ENCODE peak calls at places on chromosomes 1 and 21, in five cellular contexts. One of them, this sample, is unnamed.

GRCh38 chr1:41486053-41486891 is 1.8 kb upstream of the EDN2 start:
- DNase-seq in NCI-H1092: no peak
- DNase-seq in T-helper 2 cell: no peak
- DNase-seq in A549: no peak
- DNase-seq in heart right ventricle: no peak
- DNase-seq in this sample: no peak

GRCh38 chr1:200328379-200328778 is 81.5 kb downstream of the ZNF281 start:
- DNase-seq in NCI-H1092: no peak
- DNase-seq in T-helper 2 cell: no peak
- DNase-seq in A549: no peak
- DNase-seq in heart right ventricle: no peak
- DNase-seq in this sample: no peak

GRCh38 chr21:37450385-37451044 is 83.9 kb downstream of the DYRK1A start:
- DNase-seq in NCI-H1092: no peak
- DNase-seq in T-helper 2 cell: no peak
- DNase-seq in A549: no peak
- DNase-seq in heart right ventricle: no peak
- DNase-seq in this sample: no peak

GRCh38 chr1:102262994-102263393 is 266.3 kb upstream of the OLFM3 start:
- DNase-seq in NCI-H1092: no peak
- DNase-seq in T-helper 2 cell: no peak
- DNase-seq in A549: no peak
- DNase-seq in heart right ventricle: no peak
- DNase-seq in this sample: no peak

GRCh38 chr21:45303751-45304150 is 16.1 kb upstream of the POFUT2 start:
- DNase-seq in NCI-H1092: no peak
- DNase-seq in T-helper 2 cell: no peak
- DNase-seq in A549: no peak
- DNase-seq in heart right ventricle: no peak
- DNase-seq in this sample: no peak

GRCh38 chr1:179128520-179128919 is 46.6 kb downstream of the TOR3A start:
- DNase-seq in NCI-H1092: no peak
- DNase-seq in T-helper 2 cell: no peak
- DNase-seq in A549: no peak
- DNase-seq in heart right ventricle: no peak
- DNase-seq in this sample: no peak

GRCh38 chr1:26066857-26067256 is 573 bp downstream of the TRIM63 start:
- DNase-seq in NCI-H1092: no peak
- DNase-seq in T-helper 2 cell: no peak
- DNase-seq in A549: no peak
- DNase-seq in heart right ventricle: peak; percentile 84
- DNase-seq in this sample: no peak

GRCh38 chr1:235648954-235649721 is 446 bp downstream of the GNG4 start:
- DNase-seq in NCI-H1092: peak; percentile 56
- DNase-seq in T-helper 2 cell: peak; percentile 54
- DNase-seq in A549: no peak
- DNase-seq in heart right ventricle: peak; percentile 46
- DNase-seq in this sample: peak; percentile 32

GRCh38 chr21:44962481-44962966 is 22.7 kb downstream of the SLX9 start:
- DNase-seq in NCI-H1092: no peak
- DNase-seq in T-helper 2 cell: no peak
- DNase-seq in A549: no peak
- DNase-seq in heart right ventricle: no peak
- DNase-seq in this sample: no peak

GRCh38 chr1:17259233-17259873 is 10.5 kb downstream of the PADI3 start:
- DNase-seq in NCI-H1092: no peak
- DNase-seq in T-helper 2 cell: no peak
- DNase-seq in A549: no peak
- DNase-seq in heart right ventricle: no peak
- DNase-seq in this sample: no peak

GRCh38 chr1:63261736-63262142 is 60.6 kb upstream of the FOXD3 start:
- DNase-seq in NCI-H1092: no peak
- DNase-seq in T-helper 2 cell: no peak
- DNase-seq in A549: no peak
- DNase-seq in heart right ventricle: peak; percentile 17
- DNase-seq in this sample: no peak

GRCh38 chr1:109024651-109025050 is 17.3 kb downstream of the WDR47 start:
- DNase-seq in NCI-H1092: no peak
- DNase-seq in T-helper 2 cell: no peak
- DNase-seq in A549: no peak
- DNase-seq in heart right ventricle: no peak
- DNase-seq in this sample: no peak

GRCh38 chr21:27407296-27407695 is 440.4 kb upstream of the ADAMTS5 start:
- DNase-seq in NCI-H1092: no peak
- DNase-seq in T-helper 2 cell: no peak
- DNase-seq in A549: no peak
- DNase-seq in heart right ventricle: no peak
- DNase-seq in this sample: no peak

GRCh38 chr21:38773108-38774061 is 32.3 kb upstream of the ETS2 start:
- DNase-seq in NCI-H1092: no peak
- DNase-seq in T-helper 2 cell: no peak
- DNase-seq in A549: peak; percentile 49
- DNase-seq in heart right ventricle: no peak
- DNase-seq in this sample: peak; percentile 26

GRCh38 chr1:212218911-212219310 is 66.3 kb upstream of the PPP2R5A start:
- DNase-seq in NCI-H1092: no peak
- DNase-seq in T-helper 2 cell: no peak
- DNase-seq in A549: no peak
- DNase-seq in heart right ventricle: no peak
- DNase-seq in this sample: no peak

GRCh38 chr1:235075121-235075954 is 53.3 kb downstream of the TOMM20 start:
- DNase-seq in NCI-H1092: peak; percentile 41
- DNase-seq in T-helper 2 cell: peak; percentile 14
- DNase-seq in A549: peak; percentile 74
- DNase-seq in heart right ventricle: peak; percentile 86
- DNase-seq in this sample: peak; percentile 41

GRCh38 chr1:232292246-232292645 is 337.7 kb downstream of the SIPA1L2 start:
- DNase-seq in NCI-H1092: no peak
- DNase-seq in T-helper 2 cell: no peak
- DNase-seq in A549: no peak
- DNase-seq in heart right ventricle: no peak
- DNase-seq in this sample: no peak

GRCh38 chr21:38352536-38353219 is 95.9 kb downstream of the KCNJ15 start:
- DNase-seq in NCI-H1092: peak; percentile 61
- DNase-seq in T-helper 2 cell: no peak
- DNase-seq in A549: peak; percentile 47
- DNase-seq in heart right ventricle: peak; percentile 62
- DNase-seq in this sample: peak; percentile 45

GRCh38 chr1:69109276-69109675 is 458.4 kb upstream of the LRRC7 start:
- DNase-seq in NCI-H1092: no peak
- DNase-seq in T-helper 2 cell: no peak
- DNase-seq in A549: no peak
- DNase-seq in heart right ventricle: no peak
- DNase-seq in this sample: no peak

GRCh38 chr21:40002978-40003377 is 135.7 kb downstream of the PCP4 start:
- DNase-seq in NCI-H1092: no peak
- DNase-seq in T-helper 2 cell: no peak
- DNase-seq in A549: no peak
- DNase-seq in heart right ventricle: no peak
- DNase-seq in this sample: no peak

GRCh38 chr1:59685101-59685500 is 129.6 kb upstream of the HOOK1 start:
- DNase-seq in NCI-H1092: no peak
- DNase-seq in T-helper 2 cell: no peak
- DNase-seq in A549: no peak
- DNase-seq in heart right ventricle: no peak
- DNase-seq in this sample: no peak

GRCh38 chr1:209674957-209675566 is at the start of gene G0S2:
- DNase-seq in NCI-H1092: peak; percentile 38
- DNase-seq in T-helper 2 cell: no peak
- DNase-seq in A549: no peak
- DNase-seq in heart right ventricle: peak; percentile 81
- DNase-seq in this sample: peak; percentile 12

GRCh38 chr1:154970631-154971340 is at the start of gene SHC1:
- DNase-seq in NCI-H1092: no peak
- DNase-seq in T-helper 2 cell: no peak
- DNase-seq in A549: peak; percentile 94
- DNase-seq in heart right ventricle: peak; percentile 94
- DNase-seq in this sample: peak; percentile 90

GRCh38 chr1:12450090-12450764 is 167.8 kb downstream of the DHRS3 start:
- DNase-seq in NCI-H1092: peak; percentile 27
- DNase-seq in T-helper 2 cell: no peak
- DNase-seq in A549: no peak
- DNase-seq in heart right ventricle: no peak
- DNase-seq in this sample: no peak

GRCh38 chr1:241837901-241838300 is 10.1 kb upstream of the EXO1 start:
- DNase-seq in NCI-H1092: no peak
- DNase-seq in T-helper 2 cell: no peak
- DNase-seq in A549: no peak
- DNase-seq in heart right ventricle: no peak
- DNase-seq in this sample: no peak

GRCh38 chr1:118115567-118116272 is 69.3 kb downstream of the SPAG17 start:
- DNase-seq in NCI-H1092: no peak
- DNase-seq in T-helper 2 cell: no peak
- DNase-seq in A549: no peak
- DNase-seq in heart right ventricle: no peak
- DNase-seq in this sample: no peak

GRCh38 chr1:36096500-36097412 is 8.1 kb downstream of the ADPRS start:
- DNase-seq in NCI-H1092: no peak
- DNase-seq in T-helper 2 cell: no peak
- DNase-seq in A549: no peak
- DNase-seq in heart right ventricle: no peak
- DNase-seq in this sample: no peak

GRCh38 chr1:228490120-228491078 is 3.2 kb downstream of the RNF187 start:
- DNase-seq in NCI-H1092: peak; percentile 96
- DNase-seq in T-helper 2 cell: no peak
- DNase-seq in A549: no peak
- DNase-seq in heart right ventricle: peak; percentile 53
- DNase-seq in this sample: no peak

GRCh38 chr1:55064071-55064581 is 24.8 kb downstream of the PCSK9 start:
- DNase-seq in NCI-H1092: peak; percentile 82
- DNase-seq in T-helper 2 cell: no peak
- DNase-seq in A549: no peak
- DNase-seq in heart right ventricle: no peak
- DNase-seq in this sample: no peak

GRCh38 chr1:220983877-220984635 is 104.8 kb downstream of the HLX start:
- DNase-seq in NCI-H1092: no peak
- DNase-seq in T-helper 2 cell: no peak
- DNase-seq in A549: no peak
- DNase-seq in heart right ventricle: no peak
- DNase-seq in this sample: no peak

GRCh38 chr1:164596149-164596548 is 37.2 kb downstream of the PBX1 start:
- DNase-seq in NCI-H1092: no peak
- DNase-seq in T-helper 2 cell: no peak
- DNase-seq in A549: no peak
- DNase-seq in heart right ventricle: no peak
- DNase-seq in this sample: no peak

GRCh38 chr1:3004285-3005205 is 16.7 kb upstream of the ACTRT2 start:
- DNase-seq in NCI-H1092: no peak
- DNase-seq in T-helper 2 cell: no peak
- DNase-seq in A549: no peak
- DNase-seq in heart right ventricle: no peak
- DNase-seq in this sample: no peak

GRCh38 chr1:103576065-103576464 is 4.7 kb downstream of the AMY2B start:
- DNase-seq in NCI-H1092: no peak
- DNase-seq in T-helper 2 cell: no peak
- DNase-seq in A549: no peak
- DNase-seq in heart right ventricle: no peak
- DNase-seq in this sample: no peak

GRCh38 chr1:40477680-40478057 is 579 bp downstream of the ZFP69 start:
- DNase-seq in NCI-H1092: peak; percentile 33
- DNase-seq in T-helper 2 cell: no peak
- DNase-seq in A549: no peak
- DNase-seq in heart right ventricle: peak; percentile 6
- DNase-seq in this sample: peak; percentile 4

This sample was measured in tibial nerve.